ENCODE peak calls at places on chromosomes 6 and 20, in four cellular contexts. E is WERI-Rb-1, X is transverse colon, K is fibroblast of the aortic adventitia. W is an unnamed sample.

GRCh38 chr20:46111028-46111835 is 6.9 kb upstream of the CD40 start:
- DNase-seq in E (peak), X (peak), K (peak), W (no peak)

GRCh38 chr6:18388252-18388651 is 1.1 kb downstream of the RNF144B start:
- DNase-seq in E (no peak), X (no peak), K (no peak), W (no peak)

GRCh38 chr6:33578588-33579011 is 1.5 kb downstream of the BAK1 start:
- DNase-seq in E (no peak), X (peak), K (no peak), W (no peak)

GRCh38 chr20:50462093-50462685 is 48.0 kb upstream of the PTPN1 start:
- DNase-seq in E (no peak), X (no peak), K (peak), W (no peak)

GRCh38 chr20:49615401-49616153 is 47.6 kb upstream of the PTGIS start:
- DNase-seq in E (no peak), X (peak), K (no peak), W (no peak)

GRCh38 chr20:50266293-50267040 is 75.8 kb downstream of the CEBPB start:
- DNase-seq in E (no peak), X (no peak), K (no peak), W (no peak)

GRCh38 chr6:51019785-51020184 is 201.1 kb downstream of the TFAP2B start:
- DNase-seq in E (no peak), X (no peak), K (no peak), W (no peak)

GRCh38 chr20:23340524-23340923 is 10.1 kb upstream of the NXT1 start:
- DNase-seq in E (peak), X (peak), K (peak), W (no peak)

GRCh38 chr6:6962699-6963098 is 145.1 kb upstream of the RREB1 start:
- DNase-seq in E (no peak), X (no peak), K (no peak), W (no peak)

GRCh38 chr20:24732076-24732475 is 217.0 kb upstream of the CST7 start:
- DNase-seq in E (no peak), X (no peak), K (no peak), W (no peak)

GRCh38 chr6:114218421-114218820 is 124.4 kb downstream of the HS3ST5 start:
- DNase-seq in E (no peak), X (no peak), K (no peak), W (no peak)

GRCh38 chr6:31829633-31830492 is 2.3 kb downstream of the HSPA1B start:
- DNase-seq in E (no peak), X (no peak), K (peak), W (no peak)
- TF ChIP-seq CTCF in E (peak), X (peak), K (peak), W (peak)

GRCh38 chr6:47071681-47072080 is 29.5 kb upstream of the ADGRF1 start:
- DNase-seq in E (peak), X (no peak), K (no peak), W (no peak)

GRCh38 chr6:47072667-47073066 is 30.5 kb upstream of the ADGRF1 start:
- DNase-seq in E (no peak), X (no peak), K (no peak), W (no peak)

GRCh38 chr6:47075741-47076421 is 33.7 kb upstream of the ADGRF1 start:
- DNase-seq in E (no peak), X (no peak), K (no peak), W (no peak)

GRCh38 chr6:47075168-47075567 is 33.0 kb upstream of the ADGRF1 start:
- DNase-seq in E (no peak), X (no peak), K (no peak), W (no peak)

GRCh38 chr6:47073125-47074110 is 31.3 kb upstream of the ADGRF1 start:
- DNase-seq in E (no peak), X (no peak), K (no peak), W (no peak)
- TF ChIP-seq CTCF in E (peak), X (no peak), K (peak), W (no peak)

DNA sequence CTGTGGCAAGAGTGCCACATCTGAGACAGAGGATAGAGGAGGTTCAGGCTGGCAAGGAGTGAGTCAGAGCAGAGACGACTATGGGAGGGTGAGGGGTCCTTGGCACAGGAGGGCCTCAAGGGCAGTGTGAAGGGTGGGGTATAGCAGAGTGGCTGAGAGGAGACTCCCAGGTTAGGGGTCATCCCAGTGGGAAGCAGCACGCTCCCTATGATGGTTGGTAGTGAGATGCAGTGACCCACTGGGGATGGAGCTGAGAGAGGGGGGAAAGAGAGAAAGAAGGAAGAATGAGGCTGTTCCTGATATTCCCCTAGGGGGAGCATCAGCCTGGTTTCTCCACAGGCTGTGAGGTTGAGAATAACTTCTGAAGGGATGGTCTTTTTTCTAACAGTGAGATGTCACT is 97.4 kb downstream of the INSM1 start:
- DNase-seq in E (no peak), X (no peak), K (no peak), W (no peak)
- TF ChIP-seq CTCF in E (peak), X (no peak), K (peak), W (no peak)

GRCh38 chr20:13008761-13009681 is at the start of gene SPTLC3:
- DNase-seq in E (no peak), X (peak), K (peak), W (peak)
- TF ChIP-seq CTCF in E (no peak), X (no peak), K (peak), W (peak)